ENCODE peak calls at places on chromosomes 3 and 15, in nine cellular contexts. One of them, this sample, is unnamed.

GRCh38 chr3:143171141-143171651 is 51.6 kb downstream of the CHST2 start:
- DNase-seq in Peyer's patch: no peak
- DNase-seq in Karpas-422: peak; percentile 63
- DNase-seq in GM12878: peak; percentile 77
- DNase-seq in A673: no peak
- DNase-seq in CD8-positive, alpha-beta T cell: no peak
- DNase-seq in heart left ventricle: no peak
- DNase-seq in A549: no peak
- DNase-seq in neural progenitor cell: no peak
- DNase-seq in this sample: no peak

GRCh38 chr3:105511031-105511430 is 144.3 kb downstream of the ALCAM start:
- DNase-seq in A673: no peak
- DNase-seq in GM12878: no peak
- DNase-seq in Peyer's patch: no peak
- DNase-seq in CD8-positive, alpha-beta T cell: no peak
- DNase-seq in heart left ventricle: no peak
- DNase-seq in neural progenitor cell: no peak
- DNase-seq in Karpas-422: no peak
- DNase-seq in A549: no peak
- DNase-seq in this sample: no peak

GRCh38 chr3:193078996-193079731 is 161.5 kb upstream of the MB21D2 start:
- DNase-seq in Peyer's patch: no peak
- DNase-seq in neural progenitor cell: peak; percentile 33
- DNase-seq in CD8-positive, alpha-beta T cell: no peak
- DNase-seq in A673: no peak
- DNase-seq in GM12878: no peak
- DNase-seq in Karpas-422: no peak
- DNase-seq in heart left ventricle: no peak
- DNase-seq in A549: no peak
- DNase-seq in this sample: no peak

GRCh38 chr15:92963794-92964193 is 63.7 kb downstream of the CHD2 start:
- DNase-seq in Peyer's patch: no peak
- DNase-seq in A549: no peak
- DNase-seq in heart left ventricle: no peak
- DNase-seq in GM12878: no peak
- DNase-seq in neural progenitor cell: no peak
- DNase-seq in A673: peak; percentile 44
- DNase-seq in Karpas-422: no peak
- DNase-seq in CD8-positive, alpha-beta T cell: no peak
- DNase-seq in this sample: no peak

GRCh38 chr15:101504866-101505609 is 15.5 kb upstream of the PCSK6 start:
- DNase-seq in neural progenitor cell: no peak
- DNase-seq in A549: no peak
- DNase-seq in Peyer's patch: no peak
- DNase-seq in Karpas-422: no peak
- DNase-seq in CD8-positive, alpha-beta T cell: no peak
- DNase-seq in GM12878: no peak
- DNase-seq in heart left ventricle: no peak
- DNase-seq in A673: no peak
- DNase-seq in this sample: peak; percentile 28

GRCh38 chr15:30953731-30954378 is 37.6 kb downstream of the MTMR10 start:
- DNase-seq in A673: peak; percentile 66
- DNase-seq in CD8-positive, alpha-beta T cell: no peak
- DNase-seq in GM12878: no peak
- DNase-seq in neural progenitor cell: no peak
- DNase-seq in heart left ventricle: peak; percentile 37
- DNase-seq in Peyer's patch: no peak
- DNase-seq in Karpas-422: no peak
- DNase-seq in A549: peak; percentile 93
- DNase-seq in this sample: no peak

GRCh38 chr15:70095387-70096214 is 2.1 kb downstream of the TLE3 start:
- DNase-seq in Karpas-422: peak; percentile 77
- DNase-seq in GM12878: no peak
- DNase-seq in neural progenitor cell: peak; percentile 86
- DNase-seq in A673: peak; percentile 29
- DNase-seq in CD8-positive, alpha-beta T cell: peak; percentile 71
- DNase-seq in heart left ventricle: peak; percentile 37
- DNase-seq in Peyer's patch: peak; percentile 70
- DNase-seq in A549: no peak
- DNase-seq in this sample: no peak

GRCh38 chr15:33026614-33027013 is 167.9 kb downstream of the FMN1 start:
- DNase-seq in A549: no peak
- DNase-seq in Peyer's patch: no peak
- DNase-seq in heart left ventricle: no peak
- DNase-seq in CD8-positive, alpha-beta T cell: no peak
- DNase-seq in GM12878: no peak
- DNase-seq in A673: no peak
- DNase-seq in neural progenitor cell: no peak
- DNase-seq in Karpas-422: no peak
- DNase-seq in this sample: no peak

GRCh38 chr3:11302444-11302843 is 30.2 kb downstream of the ATG7 start:
- DNase-seq in heart left ventricle: no peak
- DNase-seq in GM12878: no peak
- DNase-seq in Karpas-422: no peak
- DNase-seq in A673: no peak
- DNase-seq in A549: no peak
- DNase-seq in neural progenitor cell: no peak
- DNase-seq in CD8-positive, alpha-beta T cell: no peak
- DNase-seq in Peyer's patch: no peak
- DNase-seq in this sample: no peak

GRCh38 chr3:183909030-183909600 is 24.4 kb upstream of the PARL start:
- DNase-seq in CD8-positive, alpha-beta T cell: no peak
- DNase-seq in GM12878: no peak
- DNase-seq in heart left ventricle: no peak
- DNase-seq in neural progenitor cell: no peak
- DNase-seq in A673: no peak
- DNase-seq in Karpas-422: no peak
- DNase-seq in A549: no peak
- DNase-seq in Peyer's patch: no peak
- DNase-seq in this sample: no peak

GRCh38 chr3:40524222-40524570 is 564 bp upstream of the ZNF621 start:
- DNase-seq in Peyer's patch: no peak
- DNase-seq in A549: no peak
- DNase-seq in heart left ventricle: no peak
- DNase-seq in A673: no peak
- DNase-seq in CD8-positive, alpha-beta T cell: no peak
- DNase-seq in GM12878: no peak
- DNase-seq in neural progenitor cell: no peak
- DNase-seq in Karpas-422: no peak
- DNase-seq in this sample: no peak

GRCh38 chr3:40532252-40532651 is 7.5 kb downstream of the ZNF621 start:
- DNase-seq in Karpas-422: no peak
- DNase-seq in CD8-positive, alpha-beta T cell: no peak
- DNase-seq in neural progenitor cell: no peak
- DNase-seq in A673: no peak
- DNase-seq in heart left ventricle: no peak
- DNase-seq in GM12878: no peak
- DNase-seq in Peyer's patch: no peak
- DNase-seq in A549: no peak
- DNase-seq in this sample: no peak

GRCh38 chr3:40523781-40524180 is 979 bp upstream of the ZNF621 start:
- DNase-seq in Peyer's patch: no peak
- DNase-seq in A549: no peak
- DNase-seq in Karpas-422: peak; percentile 47
- DNase-seq in GM12878: no peak
- DNase-seq in neural progenitor cell: peak; percentile 4
- DNase-seq in CD8-positive, alpha-beta T cell: no peak
- DNase-seq in heart left ventricle: peak; percentile 38
- DNase-seq in A673: no peak
- DNase-seq in this sample: no peak

GRCh38 chr3:40524571-40525285 is at the start of gene ZNF621:
- DNase-seq in A673: peak; percentile 65
- DNase-seq in Karpas-422: peak; percentile 93
- DNase-seq in Peyer's patch: peak; percentile 96
- DNase-seq in GM12878: peak; percentile 43
- DNase-seq in heart left ventricle: peak; percentile 94
- DNase-seq in A549: peak; percentile 67
- DNase-seq in CD8-positive, alpha-beta T cell: peak; percentile 90
- DNase-seq in neural progenitor cell: peak; percentile 95
- DNase-seq in this sample: peak; percentile 87

DNA sequence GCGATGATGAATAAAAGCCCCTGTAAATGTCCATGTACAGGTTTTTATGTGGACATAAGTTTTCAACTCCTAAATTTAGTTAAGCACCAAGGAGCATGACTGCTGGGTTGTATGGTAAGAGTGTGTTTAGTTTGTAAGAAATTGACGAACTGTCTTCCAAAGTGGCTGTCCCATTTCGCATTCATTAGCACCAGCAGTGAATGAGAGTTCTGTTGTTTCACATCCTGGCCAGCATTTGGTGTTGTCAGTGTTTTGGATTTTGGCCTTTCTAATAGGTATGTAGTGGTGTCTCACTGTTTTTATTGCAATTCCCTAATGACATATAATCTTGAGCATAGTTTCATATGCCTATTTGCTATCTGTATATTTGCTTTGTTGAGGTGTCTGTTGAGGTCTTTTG is 3.7 kb downstream of the ZNF621 start:
- DNase-seq in A549: no peak
- DNase-seq in CD8-positive, alpha-beta T cell: no peak
- DNase-seq in heart left ventricle: no peak
- DNase-seq in neural progenitor cell: no peak
- DNase-seq in GM12878: no peak
- DNase-seq in Peyer's patch: no peak
- DNase-seq in Karpas-422: no peak
- DNase-seq in A673: no peak
- DNase-seq in this sample: no peak
- H3K4me3 ChIP-seq in A549: no peak overlapping the region
- H3K4me3 ChIP-seq in CD8-positive, alpha-beta T cell: no peak overlapping the region
- H3K4me3 ChIP-seq in heart left ventricle: no peak overlapping the region
- H3K4me3 ChIP-seq in neural progenitor cell: no peak overlapping the region
- H3K4me3 ChIP-seq in GM12878: no peak overlapping the region
- H3K4me3 ChIP-seq in Peyer's patch: no peak overlapping the region
- H3K4me3 ChIP-seq in Karpas-422: no peak overlapping the region
- H3K4me3 ChIP-seq in A673: no peak overlapping the region
- H3K4me3 ChIP-seq in this sample: no peak overlapping the region

DNA sequence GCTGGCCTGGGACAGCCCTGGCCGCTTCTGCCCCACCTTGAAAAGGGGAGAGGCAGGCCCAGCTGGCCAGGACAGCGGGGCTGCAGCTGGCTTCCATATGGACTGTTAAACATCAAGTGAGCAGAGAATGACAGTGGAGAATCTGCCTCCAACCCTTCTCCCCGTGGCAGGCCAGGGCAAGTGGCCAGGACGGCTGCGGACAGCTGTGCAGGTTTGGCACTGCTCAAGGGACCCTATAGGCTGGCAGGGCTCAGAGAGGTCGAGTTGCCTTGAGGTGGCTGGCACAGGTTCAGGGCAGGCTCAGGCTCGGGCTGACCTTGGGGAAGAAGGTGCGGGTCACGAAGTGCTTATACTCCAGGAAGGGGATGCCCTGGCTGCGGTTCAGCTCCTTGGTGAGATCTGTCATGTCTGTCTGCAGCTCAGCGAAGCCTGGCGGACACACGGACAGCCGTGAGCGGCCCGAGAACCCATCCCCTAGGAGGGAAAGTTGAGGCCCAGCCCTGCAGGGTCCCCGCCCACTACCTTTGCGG is 24.3 kb downstream of the H1-8 start:
- DNase-seq in A549: no peak
- DNase-seq in CD8-positive, alpha-beta T cell: no peak
- DNase-seq in A673: no peak
- DNase-seq in GM12878: no peak
- DNase-seq in heart left ventricle: no peak
- DNase-seq in Karpas-422: no peak
- DNase-seq in neural progenitor cell: no peak
- DNase-seq in Peyer's patch: no peak
- DNase-seq in this sample: no peak
- H3K4me1 ChIP-seq in A549: no peaks in the 10 kb centered on the region
- H3K4me1 ChIP-seq in CD8-positive, alpha-beta T cell: no peaks in the 10 kb centered on the region
- H3K4me1 ChIP-seq in A673: no peaks in the 10 kb centered on the region
- H3K4me1 ChIP-seq in GM12878: no peaks in the 10 kb centered on the region
- H3K4me1 ChIP-seq in heart left ventricle: peaks cover 55% of the 10 kb centered on the region
- H3K4me1 ChIP-seq in Karpas-422: no peaks in the 10 kb centered on the region
- H3K4me1 ChIP-seq in neural progenitor cell: no peaks in the 10 kb centered on the region
- H3K4me1 ChIP-seq in Peyer's patch: peaks cover 11% of the 10 kb centered on the region
- H3K4me1 ChIP-seq in this sample: no peaks in the 10 kb centered on the region

GRCh38 chr3:149343951-149344350 is 10.5 kb upstream of the TM4SF18 start:
- DNase-seq in GM12878: no peak
- DNase-seq in Peyer's patch: no peak
- DNase-seq in A673: peak; percentile 34
- DNase-seq in heart left ventricle: no peak
- DNase-seq in CD8-positive, alpha-beta T cell: no peak
- DNase-seq in Karpas-422: peak; percentile 59
- DNase-seq in A549: no peak
- DNase-seq in neural progenitor cell: peak; percentile 19
- DNase-seq in this sample: no peak

GRCh38 chr3:149342413-149343340 is 9.2 kb upstream of the TM4SF18 start:
- DNase-seq in A673: peak; percentile 43
- DNase-seq in GM12878: no peak
- DNase-seq in Peyer's patch: no peak
- DNase-seq in A549: no peak
- DNase-seq in heart left ventricle: no peak
- DNase-seq in neural progenitor cell: no peak
- DNase-seq in CD8-positive, alpha-beta T cell: no peak
- DNase-seq in Karpas-422: no peak
- DNase-seq in this sample: no peak

GRCh38 chr3:149339931-149340309 is 6.5 kb upstream of the TM4SF18 start:
- DNase-seq in neural progenitor cell: no peak
- DNase-seq in CD8-positive, alpha-beta T cell: no peak
- DNase-seq in Peyer's patch: no peak
- DNase-seq in GM12878: no peak
- DNase-seq in Karpas-422: no peak
- DNase-seq in A673: peak; percentile 93
- DNase-seq in A549: peak; percentile 82
- DNase-seq in heart left ventricle: peak; percentile 91
- DNase-seq in this sample: peak; percentile 95

GRCh38 chr3:149336925-149337324 is 3.5 kb upstream of the TM4SF18 start:
- DNase-seq in CD8-positive, alpha-beta T cell: no peak
- DNase-seq in Peyer's patch: no peak
- DNase-seq in A673: no peak
- DNase-seq in neural progenitor cell: no peak
- DNase-seq in heart left ventricle: no peak
- DNase-seq in GM12878: no peak
- DNase-seq in A549: no peak
- DNase-seq in Karpas-422: no peak
- DNase-seq in this sample: no peak

GRCh38 chr3:149340310-149340933 is 7.0 kb upstream of the TM4SF18 start:
- DNase-seq in A673: no peak
- DNase-seq in neural progenitor cell: no peak
- DNase-seq in Karpas-422: no peak
- DNase-seq in A549: no peak
- DNase-seq in Peyer's patch: no peak
- DNase-seq in heart left ventricle: no peak
- DNase-seq in CD8-positive, alpha-beta T cell: no peak
- DNase-seq in GM12878: no peak
- DNase-seq in this sample: no peak
- H3K27ac ChIP-seq in A673: peak overlapping the region; percentile 61
- H3K27ac ChIP-seq in neural progenitor cell: no peak overlapping the region
- H3K27ac ChIP-seq in Karpas-422: no peak overlapping the region
- H3K27ac ChIP-seq in A549: peak overlapping the region; percentile 88
- H3K27ac ChIP-seq in Peyer's patch: no peak overlapping the region
- H3K27ac ChIP-seq in heart left ventricle: peak overlapping the region; percentile 92
- H3K27ac ChIP-seq in CD8-positive, alpha-beta T cell: no peak overlapping the region
- H3K27ac ChIP-seq in GM12878: no peak overlapping the region
- H3K27ac ChIP-seq in this sample: peak overlapping the region; percentile 84

DNA sequence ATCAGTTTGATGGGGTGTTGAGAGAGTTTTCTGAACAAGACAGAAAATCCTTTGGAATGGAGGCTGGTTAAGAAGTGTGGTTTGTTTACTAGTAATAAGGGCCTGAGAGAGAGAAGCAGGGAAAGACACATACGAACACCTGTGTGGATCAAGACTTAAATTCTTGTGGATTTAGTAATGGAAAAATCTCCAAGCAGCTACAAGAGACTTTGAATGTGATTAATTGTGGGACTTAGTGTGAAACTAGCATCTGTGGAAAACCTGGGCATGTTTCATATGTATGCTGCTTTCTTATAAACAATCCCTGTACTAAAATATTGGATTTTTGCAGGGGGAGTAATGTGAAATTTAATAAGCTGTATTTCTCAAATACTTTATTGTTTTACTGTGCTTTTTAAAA is 399.1 kb downstream of the SI start:
- DNase-seq in Karpas-422: no peak
- DNase-seq in A673: no peak
- DNase-seq in neural progenitor cell: no peak
- DNase-seq in GM12878: no peak
- DNase-seq in heart left ventricle: no peak
- DNase-seq in A549: no peak
- DNase-seq in Peyer's patch: no peak
- DNase-seq in CD8-positive, alpha-beta T cell: no peak
- DNase-seq in this sample: no peak
- H3K4me3 ChIP-seq in Karpas-422: no peak overlapping the region
- H3K4me3 ChIP-seq in A673: no peak overlapping the region
- H3K4me3 ChIP-seq in neural progenitor cell: no peak overlapping the region
- H3K4me3 ChIP-seq in GM12878: no peak overlapping the region
- H3K4me3 ChIP-seq in heart left ventricle: no peak overlapping the region
- H3K4me3 ChIP-seq in A549: no peak overlapping the region
- H3K4me3 ChIP-seq in Peyer's patch: no peak overlapping the region
- H3K4me3 ChIP-seq in CD8-positive, alpha-beta T cell: no peak overlapping the region
- H3K4me3 ChIP-seq in this sample: no peak overlapping the region

This sample was measured in right atrium auricular region.